ENCODE peak calls at places on chromosomes 2 and 18, in eight cellular contexts. D is OCI-LY7, E is MM.1S, V is neural progenitor cell, I is hepatocyte, W is GM23338, A is HCT116, T is SK-N-SH. B is an unnamed sample.

GRCh38 chr2:72630767-72631166 is 195.1 kb downstream of the EXOC6B start:
- DNase-seq in D (no peak), E (no peak), V (no peak), I (no peak), W (no peak), A (no peak), T (no peak), B (peak)

GRCh38 chr18:42274488-42275137 is 319.6 kb downstream of the PIK3C3 start:
- DNase-seq in D (peak), E (peak), V (peak), I (peak), W (peak), A (no peak), T (peak), B (peak)

GRCh38 chr2:60861736-60862135 is 19.6 kb upstream of the REL start:
- DNase-seq in D (no peak), E (no peak), V (no peak), I (no peak), W (no peak), A (no peak), T (no peak), B (no peak)

GRCh38 chr18:8705280-8705940 is at the start of gene MTCL1:
- DNase-seq in D (peak), E (peak), V (peak), I (no peak), W (peak), A (no peak), T (peak), B (peak)

GRCh38 chr2:29025711-29026110 is 44.6 kb downstream of the TOGARAM2 start:
- DNase-seq in D (no peak), E (no peak), V (no peak), I (no peak), W (no peak), A (no peak), T (no peak), B (no peak)

GRCh38 chr2:64404002-64404731 is 49.8 kb upstream of the LGALSL start:
- DNase-seq in D (no peak), E (no peak), V (peak), I (peak), W (peak), A (no peak), T (no peak), B (peak)

GRCh38 chr2:26481705-26482104 is 3.8 kb upstream of the OTOF start:
- DNase-seq in D (no peak), E (no peak), V (no peak), I (no peak), W (no peak), A (no peak), T (no peak), B (no peak)

GRCh38 chr2:223010641-223011040 is 41.3 kb upstream of the KCNE4 start:
- DNase-seq in D (no peak), E (no peak), V (no peak), I (no peak), W (no peak), A (no peak), T (no peak), B (peak)

GRCh38 chr2:28405537-28405936 is 12.9 kb downstream of the FOSL2 start:
- DNase-seq in D (no peak), E (no peak), V (no peak), I (no peak), W (no peak), A (no peak), T (no peak), B (no peak)

GRCh38 chr2:18742382-18742781 is 153.0 kb upstream of the NT5C1B start:
- DNase-seq in D (no peak), E (no peak), V (no peak), I (no peak), W (peak), A (no peak), T (peak), B (no peak)

GRCh38 chr2:213188971-213189899 is 37.8 kb upstream of the IKZF2 start:
- DNase-seq in D (no peak), E (no peak), V (peak), I (peak), W (peak), A (no peak), T (peak), B (no peak)

GRCh38 chr2:7292154-7292553 is 374.9 kb downstream of the RNF144A start:
- DNase-seq in D (no peak), E (no peak), V (no peak), I (no peak), W (no peak), A (no peak), T (no peak), B (no peak)

GRCh38 chr2:118834901-118835738 is 12.3 kb downstream of the EN1 start:
- DNase-seq in D (no peak), E (no peak), V (peak), I (no peak), W (peak), A (no peak), T (no peak), B (no peak)

GRCh38 chr18:27400001-27400400 is 214.9 kb upstream of the CHST9 start:
- DNase-seq in D (no peak), E (no peak), V (peak), I (no peak), W (peak), A (no peak), T (no peak), B (peak)

GRCh38 chr2:157413342-157414035 is 30.4 kb downstream of the CYTIP start:
- DNase-seq in D (no peak), E (no peak), V (no peak), I (no peak), W (no peak), A (no peak), T (no peak), B (no peak)

GRCh38 chr2:217223222-217223930 is 363.5 kb upstream of the TNP1 start:
- DNase-seq in D (peak), E (peak), V (no peak), I (no peak), W (no peak), A (no peak), T (no peak), B (peak)

DNA sequence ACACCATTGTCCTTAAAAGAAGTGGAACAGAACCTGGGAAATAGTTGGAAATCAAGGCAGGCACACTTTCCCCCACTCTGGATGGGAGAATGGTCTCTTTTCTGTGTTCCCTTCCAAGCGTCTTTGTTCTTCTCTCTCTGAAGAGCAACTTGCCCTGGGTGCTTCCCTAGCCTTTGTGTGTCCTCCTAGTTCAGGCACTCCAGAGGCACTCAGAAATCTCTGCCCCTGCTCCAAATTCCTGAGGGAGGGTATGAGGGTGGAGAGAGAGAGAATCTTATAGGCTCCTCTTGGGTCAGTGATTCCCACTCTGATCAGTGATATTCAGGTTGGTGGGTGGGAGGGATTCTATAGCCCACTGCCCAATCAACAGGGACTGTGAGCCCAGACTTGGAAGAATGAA is 8.8 kb upstream of the SIX2 start:
- DNase-seq in D (no peak), E (no peak), V (peak), I (no peak), W (peak), A (no peak), T (no peak), B (no peak)
- TF ChIP-seq EZH2phosphoT487 in D (no peak), E (no peak), V (no peak), I (no peak), W (no peak), A (no peak), T (no peak), B (no peak)

GRCh38 chr2:84889332-84889731 is 8.4 kb upstream of the TRABD2A start:
- DNase-seq in D (peak), E (no peak), V (no peak), I (no peak), W (no peak), A (no peak), T (no peak), B (no peak)

GRCh38 chr2:84891355-84892010 is 10.6 kb upstream of the TRABD2A start:
- DNase-seq in D (no peak), E (no peak), V (no peak), I (no peak), W (no peak), A (no peak), T (no peak), B (no peak)

GRCh38 chr2:84886791-84887190 is 5.9 kb upstream of the TRABD2A start:
- DNase-seq in D (no peak), E (no peak), V (no peak), I (no peak), W (no peak), A (no peak), T (no peak), B (no peak)

GRCh38 chr2:84885111-84885510 is 4.2 kb upstream of the TRABD2A start:
- DNase-seq in D (no peak), E (no peak), V (no peak), I (no peak), W (no peak), A (no peak), T (no peak), B (no peak)

DNA sequence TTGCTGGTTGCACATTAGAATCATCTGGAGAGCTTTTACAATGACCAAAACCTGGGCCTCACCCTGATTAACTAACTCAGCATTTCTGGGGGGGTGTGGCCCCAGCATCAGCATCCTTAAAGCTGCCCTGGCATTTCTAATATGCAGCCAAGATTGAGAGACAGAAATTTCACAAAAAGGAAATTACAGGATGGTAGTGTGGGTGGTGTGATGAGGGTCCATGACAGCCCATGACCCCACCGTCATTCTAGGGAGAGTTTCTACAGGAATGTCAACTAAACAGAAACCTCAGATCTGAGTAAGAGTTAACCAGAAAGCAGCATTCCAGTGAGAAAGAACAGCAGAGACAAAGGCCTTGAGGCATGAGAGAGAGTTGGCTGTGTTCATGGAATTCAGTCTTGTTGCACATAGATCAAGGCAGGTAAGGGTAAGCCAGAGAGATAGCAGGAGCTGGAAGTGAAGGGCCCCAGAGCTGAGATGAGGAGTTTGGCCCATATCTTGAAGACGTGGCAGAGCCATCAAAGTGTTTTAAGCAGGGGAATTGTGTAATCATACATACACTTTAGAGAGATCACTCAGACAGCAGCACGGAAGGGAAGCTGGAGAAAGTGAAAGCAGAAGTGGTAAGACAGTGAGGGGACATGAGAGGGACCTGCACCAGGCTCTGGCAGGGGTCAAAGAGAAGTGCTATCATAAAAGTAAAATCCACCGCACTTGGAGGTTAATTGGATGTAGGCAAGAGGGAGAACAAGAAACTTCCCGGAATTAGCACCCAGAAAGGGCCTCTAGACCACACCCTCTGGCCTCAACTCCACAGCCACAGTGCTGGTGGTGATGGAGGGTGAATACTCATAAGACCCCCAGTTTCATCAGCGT is 7.8 kb upstream of the TRABD2A start:
- DNase-seq in D (peak), E (peak), V (no peak), I (peak), W (no peak), A (no peak), T (no peak), B (no peak)
- TF ChIP-seq EZH2phosphoT487 in D (no peak), E (no peak), V (no peak), I (no peak), W (no peak), A (no peak), T (no peak), B (no peak)

DNA sequence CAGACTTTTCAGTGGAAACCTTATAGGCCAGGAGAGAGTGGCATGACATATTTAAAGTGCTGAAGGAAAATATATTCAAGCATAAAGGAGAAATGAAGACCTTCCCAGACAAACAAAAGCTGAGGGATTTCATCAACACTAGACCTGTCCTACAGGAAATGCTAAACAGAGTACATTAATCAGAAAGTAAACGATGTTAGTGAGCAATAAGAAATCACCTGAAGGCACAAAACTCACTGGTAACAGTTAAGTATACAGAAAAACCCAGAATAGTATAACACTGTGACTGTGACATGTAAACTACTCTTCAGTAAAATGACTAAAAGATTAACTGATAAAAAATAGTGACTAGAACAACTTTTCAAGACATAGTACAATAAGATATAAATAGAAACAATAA is 87.4 kb downstream of the ATP8B1 start:
- DNase-seq in D (no peak), E (no peak), V (no peak), I (no peak), W (no peak), A (no peak), T (no peak), B (peak)
- TF ChIP-seq EZH2phosphoT487 in D (no peak), E (no peak), V (no peak), I (no peak), W (no peak), A (no peak), T (no peak), B (no peak)

GRCh38 chr18:57148263-57148662 is 1.4 kb downstream of the BOD1L2 start:
- DNase-seq in D (no peak), E (no peak), V (no peak), I (no peak), W (no peak), A (no peak), T (no peak), B (no peak)

GRCh38 chr18:57149031-57149430 is 2.1 kb downstream of the BOD1L2 start:
- DNase-seq in D (no peak), E (no peak), V (peak), I (no peak), W (no peak), A (no peak), T (no peak), B (no peak)

GRCh38 chr18:57146956-57147636 is at the start of gene BOD1L2:
- DNase-seq in D (no peak), E (no peak), V (no peak), I (no peak), W (peak), A (no peak), T (no peak), B (no peak)

GRCh38 chr18:57154389-57154788 is 7.5 kb downstream of the BOD1L2 start:
- DNase-seq in D (no peak), E (no peak), V (no peak), I (no peak), W (no peak), A (no peak), T (no peak), B (no peak)

DNA sequence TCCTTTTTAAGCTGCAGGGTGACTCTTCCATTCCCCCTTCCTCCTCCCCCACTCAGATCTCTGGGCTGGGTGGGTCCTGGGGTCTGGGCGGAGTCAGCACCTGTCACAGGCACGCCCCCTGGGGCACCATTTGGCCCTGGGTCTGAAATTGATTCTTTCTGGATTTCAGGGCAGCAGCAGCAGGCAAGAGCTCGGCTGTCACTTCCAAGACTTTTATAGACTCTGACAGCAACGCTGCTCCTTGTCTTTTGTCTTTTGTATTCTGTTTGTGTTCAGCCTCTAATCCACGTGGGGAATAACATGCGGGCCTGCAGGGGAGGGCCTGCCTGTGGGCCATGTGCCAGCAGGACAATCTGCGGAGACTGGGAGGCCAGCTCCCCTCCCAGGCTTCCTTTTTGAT is 3.9 kb downstream of the BOD1L2 start:
- DNase-seq in D (no peak), E (no peak), V (peak), I (peak), W (peak), A (no peak), T (peak), B (no peak)
- TF ChIP-seq EZH2phosphoT487 in D (no peak), E (no peak), V (no peak), I (no peak), W (no peak), A (no peak), T (no peak), B (no peak)

DNA sequence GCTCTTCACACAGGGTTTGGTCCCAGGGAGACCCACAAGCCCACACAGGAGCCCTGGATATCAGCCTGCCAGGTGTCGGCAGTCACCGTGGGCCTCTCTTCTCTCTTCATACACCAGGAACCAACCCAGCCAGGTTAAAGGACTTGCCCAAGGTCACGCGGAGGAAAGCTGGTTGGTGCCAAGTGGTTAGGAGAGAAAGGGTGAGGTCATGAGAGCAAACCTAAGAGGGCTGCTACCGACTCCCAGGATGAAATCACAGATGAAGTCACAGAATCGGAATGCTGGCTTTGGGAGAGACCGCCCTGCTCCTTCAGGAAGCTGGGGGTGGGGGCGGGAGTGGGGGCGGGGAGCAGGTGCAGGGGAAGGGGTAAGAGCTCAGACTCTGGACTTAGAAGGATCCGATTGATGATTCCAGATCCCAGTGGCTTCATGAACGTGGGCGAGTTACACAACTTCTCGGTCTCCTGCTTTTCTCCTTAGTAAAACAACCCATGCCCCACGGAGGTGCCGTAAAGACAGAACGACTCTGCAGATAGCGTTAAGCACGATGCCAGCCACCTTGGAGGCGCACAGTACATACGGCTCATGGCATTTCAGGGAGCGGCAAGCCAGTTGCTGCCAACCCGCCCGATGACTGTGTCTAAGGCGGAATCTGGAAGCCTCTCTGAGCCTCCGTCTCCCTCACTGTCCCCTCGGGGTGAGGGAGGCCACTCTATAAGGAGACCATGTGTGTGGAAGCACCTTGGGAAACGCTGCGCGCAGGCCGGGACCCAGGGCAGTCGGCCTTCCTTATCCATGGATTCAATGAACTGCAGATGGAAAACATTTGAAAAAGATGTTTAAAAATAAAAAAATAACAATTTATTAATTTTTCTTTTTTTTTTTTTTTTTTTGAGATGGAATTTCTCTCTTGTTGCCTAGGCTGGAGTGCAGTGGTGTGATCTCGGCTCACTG is 23.0 kb upstream of the TAF1B start:
- DNase-seq in D (no peak), E (no peak), V (no peak), I (no peak), W (peak), A (no peak), T (no peak), B (peak)
- TF ChIP-seq EZH2phosphoT487 in D (no peak), E (no peak), V (no peak), I (no peak), W (no peak), A (no peak), T (no peak), B (no peak)

GRCh38 chr2:177282101-177282573 is 17.6 kb upstream of the NFE2L2 start:
- DNase-seq in D (no peak), E (no peak), V (no peak), I (no peak), W (no peak), A (no peak), T (no peak), B (no peak)

GRCh38 chr2:177283871-177284270 is 19.3 kb upstream of the NFE2L2 start:
- DNase-seq in D (no peak), E (no peak), V (no peak), I (no peak), W (no peak), A (no peak), T (no peak), B (no peak)

GRCh38 chr2:177285892-177286715 is 21.6 kb upstream of the NFE2L2 start:
- DNase-seq in D (no peak), E (no peak), V (no peak), I (no peak), W (no peak), A (no peak), T (no peak), B (no peak)

GRCh38 chr2:177282787-177283533 is 18.4 kb upstream of the NFE2L2 start:
- DNase-seq in D (no peak), E (no peak), V (no peak), I (no peak), W (no peak), A (no peak), T (no peak), B (no peak)

DNA sequence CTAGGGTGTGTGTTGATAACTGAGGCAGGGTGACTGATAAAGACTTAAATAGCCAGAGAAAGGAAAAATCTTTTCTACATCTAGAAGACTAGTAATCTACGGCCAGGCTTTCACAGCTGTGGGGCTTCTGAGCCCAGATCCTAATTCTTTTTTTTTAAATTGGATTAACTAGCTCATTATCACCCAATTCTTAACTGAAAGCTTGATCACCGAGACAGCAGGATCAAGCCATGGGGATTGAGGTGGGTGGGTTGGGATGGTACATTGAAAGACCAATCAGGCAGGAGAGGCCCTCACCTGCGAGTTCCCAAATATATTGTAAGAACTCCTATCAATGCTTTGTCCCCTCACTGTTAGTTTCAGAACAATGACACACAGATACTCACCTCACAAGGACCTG is 20.0 kb upstream of the NFE2L2 start:
- DNase-seq in D (no peak), E (no peak), V (peak), I (no peak), W (no peak), A (no peak), T (no peak), B (no peak)
- TF ChIP-seq EZH2phosphoT487 in D (no peak), E (no peak), V (no peak), I (no peak), W (no peak), A (no peak), T (no peak), B (no peak)

DNA sequence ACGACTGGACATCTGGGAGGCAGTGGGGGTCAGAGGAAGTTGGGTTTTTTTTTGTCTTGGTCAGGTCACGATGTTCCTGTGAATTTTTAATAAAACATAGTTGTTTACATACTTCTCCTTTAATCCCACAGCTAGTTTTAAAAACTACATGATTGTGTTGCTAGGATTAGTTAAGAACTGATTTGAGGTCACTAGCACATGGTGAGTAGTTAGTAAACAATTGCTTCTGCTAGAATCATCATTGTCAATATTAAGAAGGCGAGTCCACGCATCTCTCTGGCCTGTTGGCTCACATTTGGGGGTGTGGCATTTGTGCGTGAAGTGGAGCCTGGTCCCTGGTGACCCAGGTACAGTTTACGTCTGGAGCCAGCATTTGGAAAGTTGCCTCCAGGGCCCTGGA is 59.4 kb downstream of the AGAP1 start:
- DNase-seq in D (no peak), E (no peak), V (no peak), I (no peak), W (no peak), A (no peak), T (no peak), B (no peak)
- TF ChIP-seq EZH2phosphoT487 in D (no peak), E (no peak), V (no peak), I (no peak), W (no peak), A (no peak), T (no peak), B (no peak)